ENCODE peak calls at places on chromosome 21, in eight cellular contexts. M is GM12865, T is AG04449, P is AG10803, F is adrenal gland, Z is fibroblast of lung, Q is PC-9, W is HFFc6. C is an unnamed sample.

GRCh38 chr21:27454234-27454633 is 487.3 kb upstream of the ADAMTS5 start:
- DNase-seq in M (no peak), T (no peak), P (no peak), F (no peak), Z (no peak), Q (no peak), W (no peak), C (no peak)

GRCh38 chr21:17931080-17931479 is 111.9 kb upstream of the C21orf91 start:
- DNase-seq in M (peak; percentile 22), T (no peak), P (no peak), F (no peak), Z (no peak), Q (no peak), W (no peak), C (no peak)

GRCh38 chr21:38470762-38471161 is 27.5 kb downstream of the ERG start:
- DNase-seq in M (no peak), T (no peak), P (peak; percentile 30), F (no peak), Z (peak; percentile 52), Q (no peak), W (no peak), C (no peak)

GRCh38 chr21:28636988-28637691 is 355.5 kb downstream of the LTN1 start:
- DNase-seq in M (no peak), T (peak; percentile 88), P (peak; percentile 89), F (no peak), Z (peak; percentile 98), Q (peak; percentile 50), W (peak; percentile 92), C (no peak)

GRCh38 chr21:31216206-31216605 is 127.9 kb downstream of the TIAM1 start:
- DNase-seq in M (no peak), T (no peak), P (no peak), F (no peak), Z (no peak), Q (no peak), W (no peak), C (no peak)

GRCh38 chr21:34812510-34813265 is 143.9 kb downstream of the CLIC6 start:
- DNase-seq in M (no peak), T (peak; percentile 98), P (peak; percentile 85), F (no peak), Z (peak; percentile 96), Q (no peak), W (peak; percentile 96), C (no peak)

GRCh38 chr21:45634511-45635183 is 8.9 kb upstream of the PCBP3 start:
- DNase-seq in M (no peak), T (peak; percentile 17), P (peak; percentile 40), F (no peak), Z (peak; percentile 70), Q (no peak), W (no peak), C (no peak)

GRCh38 chr21:45494135-45494850 is 47.9 kb downstream of the SLC19A1 start:
- DNase-seq in M (no peak), T (no peak), P (no peak), F (no peak), Z (no peak), Q (no peak), W (no peak), C (no peak)

GRCh38 chr21:45393833-45394638 is 10.9 kb upstream of the COL18A1 start:
- DNase-seq in M (no peak), T (no peak), P (no peak), F (no peak), Z (no peak), Q (no peak), W (no peak), C (no peak)

GRCh38 chr21:42309753-42310213 is 5.4 kb downstream of the TFF3 start:
- DNase-seq in M (peak; percentile 46), T (no peak), P (no peak), F (peak; percentile 55), Z (no peak), Q (peak; percentile 31), W (no peak), C (peak; percentile 58)

GRCh38 chr21:27648560-27648959 is 681.7 kb upstream of the ADAMTS5 start:
- DNase-seq in M (no peak), T (peak; percentile 68), P (peak; percentile 84), F (no peak), Z (peak; percentile 76), Q (no peak), W (peak; percentile 71), C (no peak)

GRCh38 chr21:31220567-31220966 is 123.5 kb downstream of the TIAM1 start:
- DNase-seq in M (no peak), T (no peak), P (peak; percentile 34), F (no peak), Z (peak; percentile 20), Q (no peak), W (no peak), C (no peak)

GRCh38 chr21:26506951-26507350 is 66.1 kb downstream of the CYYR1 start:
- DNase-seq in M (no peak), T (peak; percentile 37), P (peak; percentile 72), F (no peak), Z (peak; percentile 54), Q (no peak), W (no peak), C (no peak)

GRCh38 chr21:41610042-41610839 is 102.3 kb upstream of the TMPRSS2 start:
- DNase-seq in M (peak; percentile 45), T (no peak), P (peak; percentile 58), F (peak; percentile 63), Z (peak; percentile 42), Q (peak; percentile 46), W (peak; percentile 23), C (peak; percentile 38)

GRCh38 chr21:38525454-38525853 is 27.2 kb upstream of the ERG start:
- DNase-seq in M (no peak), T (no peak), P (no peak), F (no peak), Z (no peak), Q (no peak), W (no peak), C (no peak)

GRCh38 chr21:36923270-36923669 is 43.2 kb downstream of the HLCS start:
- DNase-seq in M (no peak), T (no peak), P (peak; percentile 10), F (no peak), Z (no peak), Q (no peak), W (no peak), C (no peak)

GRCh38 chr21:36929622-36930021 is 36.8 kb downstream of the HLCS start:
- DNase-seq in M (no peak), T (no peak), P (peak; percentile 11), F (no peak), Z (peak; percentile 17), Q (peak; percentile 22), W (no peak), C (no peak)

GRCh38 chr21:36928960-36929359 is 37.5 kb downstream of the HLCS start:
- DNase-seq in M (no peak), T (no peak), P (no peak), F (no peak), Z (no peak), Q (no peak), W (no peak), C (no peak)

GRCh38 chr21:36926989-36927695 is 39.3 kb downstream of the HLCS start:
- DNase-seq in M (no peak), T (no peak), P (no peak), F (no peak), Z (no peak), Q (no peak), W (no peak), C (no peak)

GRCh38 chr21:36927718-36928117 is 38.8 kb downstream of the HLCS start:
- DNase-seq in M (peak; percentile 82), T (peak; percentile 94), P (peak; percentile 95), F (peak; percentile 85), Z (peak; percentile 89), Q (peak; percentile 66), W (peak; percentile 94), C (peak; percentile 75)
- TF ChIP-seq CTCF in M (peak; percentile 91), T (peak; percentile 91), P (peak; percentile 97), F (peak; percentile 84), Z (peak; percentile 94), Q (peak; percentile 87), W (peak; percentile 98), C (peak; percentile 95)

GRCh38 chr21:23016617-23017016 is 2018.4 kb downstream of the NCAM2 start:
- DNase-seq in M (no peak), T (no peak), P (no peak), F (no peak), Z (no peak), Q (peak; percentile 2), W (no peak), C (no peak)
- TF ChIP-seq CTCF in M (no peak), T (no peak), P (no peak), F (no peak), Z (no peak), Q (peak; percentile 41), W (peak; percentile 8), C (peak; percentile 60)

GRCh38 chr21:40141621-40142020 is 274.4 kb downstream of the PCP4 start:
- DNase-seq in M (no peak), T (no peak), P (no peak), F (no peak), Z (no peak), Q (no peak), W (no peak), C (no peak)

GRCh38 chr21:40146201-40146890 is 279.1 kb downstream of the PCP4 start:
- DNase-seq in M (no peak), T (no peak), P (no peak), F (no peak), Z (no peak), Q (no peak), W (no peak), C (no peak)

GRCh38 chr21:40139636-40140035 is 272.4 kb downstream of the PCP4 start:
- DNase-seq in M (no peak), T (no peak), P (no peak), F (no peak), Z (peak; percentile 16), Q (no peak), W (no peak), C (no peak)

GRCh38 chr21:40140675-40141074 is 273.4 kb downstream of the PCP4 start:
- DNase-seq in M (no peak), T (no peak), P (no peak), F (no peak), Z (no peak), Q (no peak), W (no peak), C (no peak)

DNA sequence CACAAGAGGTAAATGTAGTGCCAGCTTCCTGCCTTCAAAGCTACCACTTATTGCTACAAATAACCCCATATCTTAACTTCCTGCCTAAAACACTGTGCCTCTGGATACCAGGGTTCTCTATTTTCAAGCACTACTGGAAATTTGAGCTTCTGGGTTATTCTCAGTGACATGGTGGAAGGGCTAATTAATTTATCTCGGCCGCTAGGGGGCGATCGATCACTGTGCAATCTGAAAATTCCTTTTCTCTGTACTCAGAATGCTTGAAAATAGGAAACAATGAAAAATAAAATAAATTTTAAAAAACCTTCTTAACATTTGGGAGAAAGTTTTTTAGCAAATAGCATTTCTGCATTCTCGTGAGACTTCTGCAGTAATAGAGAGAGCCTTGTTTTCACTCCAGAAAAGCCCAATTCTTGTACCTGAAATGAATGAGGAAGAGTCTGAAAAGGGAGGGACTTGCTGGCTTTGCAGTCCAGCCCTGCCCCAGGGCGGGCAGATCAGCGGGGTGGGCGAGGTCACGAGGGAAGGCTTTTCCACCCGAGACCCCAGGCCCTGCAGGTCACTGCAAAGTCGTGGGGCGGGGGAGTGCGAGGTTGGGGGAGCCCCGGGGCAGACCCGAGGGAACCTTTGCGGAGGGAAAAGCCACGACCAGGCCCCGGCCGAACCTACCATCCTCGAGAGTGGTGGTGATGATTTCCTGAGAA is 276.7 kb downstream of the PCP4 start:
- DNase-seq in M (peak; percentile 43), T (no peak), P (peak; percentile 36), F (peak; percentile 59), Z (peak; percentile 26), Q (peak; percentile 28), W (peak; percentile 37), C (peak; percentile 49)
- TF ChIP-seq CTCF in M (peak; percentile 50), T (peak; percentile 40), P (peak; percentile 62), F (peak; percentile 85), Z (peak; percentile 55), Q (peak; percentile 83), W (peak; percentile 97), C (peak; percentile 86)

GRCh38 chr21:39720126-39720778 is 24.7 kb upstream of the IGSF5 start:
- DNase-seq in M (no peak), T (no peak), P (peak; percentile 21), F (no peak), Z (peak; percentile 15), Q (no peak), W (peak; percentile 50), C (no peak)
- TF ChIP-seq CTCF in M (no peak), T (no peak), P (peak; percentile 36), F (no peak), Z (peak; percentile 14), Q (no peak), W (peak; percentile 63), C (peak; percentile 15)

C was measured in progenitor cell of endocrine pancreas.